ENCODE peak calls at places on chromosomes 11 and 22, in five cellular contexts. U is cardiac fibroblast, Y is stomach, N is endothelial cell of umbilical vein, A is epithelial cell of esophagus. T is an unnamed sample.

GRCh38 chr11:35549787-35550186 is 24.4 kb upstream of the PAMR1 start:
- DNase-seq in U (peak; percentile 87), Y (no peak), N (no peak), A (peak; percentile 91), T (peak; percentile 98)

GRCh38 chr11:67254768-67255167 is 11.5 kb upstream of the GRK2 start:
- DNase-seq in U (no peak), Y (no peak), N (no peak), A (no peak), T (no peak)

GRCh38 chr22:22182218-22182989 is 62.2 kb upstream of the VPREB1 start:
- DNase-seq in U (no peak), Y (no peak), N (no peak), A (no peak), T (no peak)

GRCh38 chr11:92306966-92307504 is 82.4 kb downstream of the FAT3 start:
- DNase-seq in U (peak; percentile 3), Y (no peak), N (peak; percentile 6), A (peak; percentile 24), T (no peak)

GRCh38 chr11:41201156-41201555 is 258.3 kb downstream of the LRRC4C start:
- DNase-seq in U (peak; percentile 3), Y (peak; percentile 26), N (no peak), A (peak; percentile 62), T (peak; percentile 24)

GRCh38 chr11:77108436-77108835 is 5.8 kb downstream of the OMP start:
- DNase-seq in U (no peak), Y (no peak), N (no peak), A (no peak), T (no peak)

GRCh38 chr11:121914508-121914907 is 201.5 kb downstream of the BLID start:
- DNase-seq in U (no peak), Y (no peak), N (no peak), A (no peak), T (no peak)

GRCh38 chr11:61897387-61898246 is 6.3 kb upstream of the FADS3 start:
- DNase-seq in U (peak; percentile 75), Y (peak; percentile 79), N (peak; percentile 53), A (peak; percentile 55), T (peak; percentile 78)

GRCh38 chr22:29641052-29641780 is 37.8 kb downstream of the NF2 start:
- DNase-seq in U (no peak), Y (no peak), N (peak; percentile 27), A (no peak), T (no peak)

GRCh38 chr11:44954051-44954906 is 3.6 kb upstream of the TP53I11 start:
- DNase-seq in U (no peak), Y (no peak), N (no peak), A (no peak), T (no peak)

GRCh38 chr11:44958165-44958564 is 7.5 kb upstream of the TP53I11 start:
- DNase-seq in U (no peak), Y (peak; percentile 71), N (no peak), A (no peak), T (no peak)

GRCh38 chr11:44955019-44955738 is 4.5 kb upstream of the TP53I11 start:
- DNase-seq in U (peak; percentile 94), Y (peak; percentile 55), N (peak; percentile 97), A (peak; percentile 50), T (peak; percentile 82)

GRCh38 chr11:44959064-44959463 is 8.4 kb upstream of the TP53I11 start:
- DNase-seq in U (no peak), Y (no peak), N (no peak), A (no peak), T (no peak)

DNA sequence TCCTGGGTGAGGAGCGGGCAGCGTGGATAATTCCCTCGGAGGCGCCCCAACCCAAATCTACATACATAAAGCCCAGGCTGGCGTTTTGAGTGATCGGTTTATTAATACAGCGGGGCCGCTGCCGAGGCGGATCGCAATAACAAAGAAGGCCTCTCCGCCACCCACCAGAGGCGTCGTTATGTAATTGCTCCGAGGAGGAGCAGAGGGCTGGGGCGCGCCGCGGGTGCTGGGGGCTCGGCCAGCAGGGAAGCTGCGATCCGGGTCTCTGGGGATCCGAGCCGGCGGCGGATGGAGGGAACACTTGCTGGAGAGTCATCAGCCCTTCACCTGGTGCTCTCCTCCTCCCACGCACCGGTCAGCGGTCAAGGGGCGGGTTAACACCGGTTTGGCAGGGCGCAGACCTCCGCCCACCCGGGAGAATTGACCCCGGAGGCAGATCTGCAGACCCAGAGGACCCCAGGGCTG is 6.4 kb upstream of the TP53I11 start:
- DNase-seq in U (no peak), Y (no peak), N (no peak), A (no peak), T (no peak)
- TF ChIP-seq CTCF in U (no peak), Y (no peak), N (no peak), A (no peak), T (no peak)

GRCh38 chr11:45913514-45913913 is 4.2 kb downstream of the PEX16 start:
- DNase-seq in U (no peak), Y (no peak), N (no peak), A (no peak), T (no peak)
- H3K4me3 ChIP-seq in U (no peak overlapping the region), Y (no peak overlapping the region), N (no peak overlapping the region), A (no peak overlapping the region), T (no peak overlapping the region)

GRCh38 chr11:13954591-13954990 is 7.9 kb upstream of the SPON1 start:
- DNase-seq in U (no peak), Y (no peak), N (no peak), A (no peak), T (no peak)

GRCh38 chr11:13952668-13953067 is 9.9 kb upstream of the SPON1 start:
- DNase-seq in U (no peak), Y (no peak), N (no peak), A (no peak), T (no peak)

GRCh38 chr11:13944801-13945505 is 17.6 kb upstream of the SPON1 start:
- DNase-seq in U (no peak), Y (no peak), N (no peak), A (no peak), T (no peak)

GRCh38 chr11:13947379-13947778 is 15.1 kb upstream of the SPON1 start:
- DNase-seq in U (no peak), Y (no peak), N (no peak), A (no peak), T (no peak)

DNA sequence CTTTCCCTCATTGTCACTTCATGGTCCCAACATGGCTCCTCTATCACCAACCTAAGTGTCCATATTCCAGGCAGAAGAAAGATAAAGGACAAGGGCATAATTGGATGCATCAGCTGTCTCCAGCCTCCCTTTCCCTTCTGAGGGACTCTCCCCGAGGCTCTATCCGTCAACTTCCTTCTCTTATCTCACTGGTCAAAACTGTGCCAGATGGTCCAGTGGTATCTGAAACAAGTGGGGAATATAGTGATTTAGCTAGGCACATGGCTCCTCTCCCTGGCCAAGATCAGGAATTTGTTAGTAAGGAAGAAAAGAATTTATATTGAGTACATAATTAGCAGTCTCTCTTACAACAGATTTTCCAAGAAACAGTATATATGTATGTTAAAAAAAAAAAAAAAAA is 12.6 kb upstream of the SPON1 start:
- DNase-seq in U (peak; percentile 62), Y (no peak), N (peak; percentile 14), A (no peak), T (peak; percentile 13)
- TF ChIP-seq CTCF in U (no peak), Y (no peak), N (no peak), A (no peak), T (no peak)

GRCh38 chr22:37427711-37428635 is 694 bp upstream of the ELFN2 start:
- DNase-seq in U (no peak), Y (no peak), N (no peak), A (no peak), T (no peak)

GRCh38 chr22:37425800-37426531 is 1.3 kb downstream of the ELFN2 start:
- DNase-seq in U (peak; percentile 30), Y (no peak), N (peak; percentile 7), A (peak; percentile 53), T (peak; percentile 48)

GRCh38 chr22:37426532-37427127 is 649 bp downstream of the ELFN2 start:
- DNase-seq in U (no peak), Y (no peak), N (no peak), A (no peak), T (peak; percentile 18)

GRCh38 chr22:37428649-37429586 is 1.6 kb upstream of the ELFN2 start:
- DNase-seq in U (peak; percentile 58), Y (peak; percentile 47), N (peak; percentile 56), A (peak; percentile 50), T (peak; percentile 59)

DNA sequence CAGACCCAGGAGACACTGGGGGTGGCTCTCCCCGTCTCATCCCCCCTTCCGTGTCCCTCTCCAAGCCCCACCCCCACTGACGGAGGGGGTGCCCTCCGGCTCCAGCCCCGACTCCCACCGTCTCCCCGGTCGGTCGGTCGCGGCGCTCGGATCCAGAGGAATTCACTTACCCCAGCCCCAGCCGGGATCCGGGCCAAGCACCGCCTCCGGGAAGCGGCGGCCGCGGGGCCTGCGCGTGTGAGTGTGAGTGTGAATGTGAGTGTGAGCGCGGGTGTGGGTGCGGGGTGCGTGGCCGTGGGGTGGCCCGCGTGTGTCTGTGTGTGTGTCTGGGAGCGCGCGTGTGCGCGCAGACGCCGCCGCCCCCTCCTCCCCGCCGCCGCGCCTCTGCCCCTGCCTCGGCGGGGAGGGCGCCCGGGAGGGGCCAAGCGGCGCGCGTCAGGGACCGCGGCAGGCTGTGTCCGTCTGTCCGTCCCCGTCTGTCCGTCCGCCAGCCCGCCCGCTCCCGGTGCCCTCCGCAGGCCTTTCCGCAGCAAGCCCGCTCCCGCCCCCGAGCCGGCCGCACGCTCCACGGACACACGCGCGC is at the start of gene ELFN2:
- DNase-seq in U (peak; percentile 36), Y (peak; percentile 43), N (peak; percentile 20), A (peak; percentile 26), T (no peak)
- H3K4me3 ChIP-seq in U (peak within 1 kb of the TSS; percentile 51), Y (peak within 1 kb of the TSS; percentile 50), N (peak within 1 kb of the TSS; percentile 55), A (peak within 1 kb of the TSS; percentile 49), T (peak within 1 kb of the TSS; percentile 61)

GRCh38 chr22:48577691-48578090 is 1250.0 kb downstream of the BRD1 start:
- DNase-seq in U (no peak), Y (no peak), N (no peak), A (no peak), T (no peak)
- TF ChIP-seq CTCF in U (no peak), Y (no peak), N (no peak), A (no peak), T (no peak)

DNA sequence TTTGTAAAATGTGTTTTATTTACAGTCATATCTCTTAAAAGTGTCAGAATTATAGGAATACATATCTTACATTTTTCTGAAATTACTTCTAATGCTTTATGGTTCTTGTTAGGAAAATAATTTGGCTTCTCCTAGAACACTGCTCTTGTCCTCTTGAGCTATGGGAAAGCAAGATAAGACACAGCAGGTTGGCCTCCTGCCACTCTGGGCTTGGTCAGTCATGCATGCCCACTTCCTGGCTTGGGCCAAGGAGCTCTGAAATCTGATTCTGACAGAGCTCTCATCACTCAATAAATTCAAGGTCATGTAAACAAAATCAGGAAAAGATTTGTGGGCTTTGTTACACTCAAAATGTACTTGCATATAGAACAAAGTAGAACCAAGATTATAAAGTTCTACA is 1036.0 kb downstream of the OPCML start:
- DNase-seq in U (peak; percentile 35), Y (peak; percentile 40), N (no peak), A (no peak), T (no peak)
- H3K4me3 ChIP-seq in U (no peak overlapping the region), Y (no peak overlapping the region), N (no peak overlapping the region), A (no peak overlapping the region), T (no peak overlapping the region)